ENCODE peak calls at places on chromosomes 2 and 18, in five cellular contexts. I is A549, U is body of pancreas, B is IMR-90, G is endothelial cell of umbilical vein. C is an unnamed sample.

GRCh38 chr2:66439291-66440010 is 4.5 kb downstream of the MEIS1 start:
- DNase-seq in G (peak), I (no peak), B (no peak), U (peak), C (no peak)

GRCh38 chr2:53356291-53356905 is 411.2 kb upstream of the CHAC2 start:
- DNase-seq in B (no peak), U (no peak), I (no peak), G (no peak), C (no peak)

GRCh38 chr2:74250189-74250631 is 51.8 kb downstream of the MTHFD2 start:
- DNase-seq in U (peak), I (peak), B (peak), G (peak), C (peak)

GRCh38 chr2:157386747-157387146 is 57.1 kb downstream of the CYTIP start:
- DNase-seq in G (no peak), U (no peak), I (no peak), B (no peak), C (no peak)

GRCh38 chr2:156481295-156481694 is 45.1 kb downstream of the GPD2 start:
- DNase-seq in B (peak), I (no peak), G (no peak), U (no peak), C (no peak)

GRCh38 chr2:176107731-176108181 is 676 bp downstream of the HOXD11 start:
- DNase-seq in I (no peak), G (no peak), B (no peak), U (no peak), C (no peak)

GRCh38 chr2:203690110-203691047 is 16.1 kb upstream of the CD28 start:
- DNase-seq in U (no peak), B (peak), G (no peak), I (no peak), C (no peak)

GRCh38 chr2:229901819-229902218 is 20.0 kb downstream of the TRIP12 start:
- DNase-seq in U (no peak), B (peak), G (peak), I (peak), C (peak)

GRCh38 chr2:207122914-207123744 is 42.6 kb downstream of the KLF7 start:
- DNase-seq in U (no peak), B (no peak), G (peak), I (no peak), C (no peak)

GRCh38 chr2:112684415-112684775 is 36.4 kb upstream of the NT5DC4 start:
- DNase-seq in B (no peak), I (no peak), U (no peak), G (no peak), C (no peak)

GRCh38 chr2:86280191-86280667 is 57.2 kb downstream of the REEP1 start:
- DNase-seq in G (no peak), B (peak), I (no peak), U (no peak), C (no peak)

GRCh38 chr2:36137612-36138011 is 218.0 kb upstream of the CRIM1 start:
- DNase-seq in U (no peak), B (no peak), I (no peak), G (no peak), C (no peak)

GRCh38 chr18:44741070-44741469 is 60.4 kb downstream of the SETBP1 start:
- DNase-seq in B (no peak), U (no peak), G (no peak), I (no peak), C (no peak)

DNA sequence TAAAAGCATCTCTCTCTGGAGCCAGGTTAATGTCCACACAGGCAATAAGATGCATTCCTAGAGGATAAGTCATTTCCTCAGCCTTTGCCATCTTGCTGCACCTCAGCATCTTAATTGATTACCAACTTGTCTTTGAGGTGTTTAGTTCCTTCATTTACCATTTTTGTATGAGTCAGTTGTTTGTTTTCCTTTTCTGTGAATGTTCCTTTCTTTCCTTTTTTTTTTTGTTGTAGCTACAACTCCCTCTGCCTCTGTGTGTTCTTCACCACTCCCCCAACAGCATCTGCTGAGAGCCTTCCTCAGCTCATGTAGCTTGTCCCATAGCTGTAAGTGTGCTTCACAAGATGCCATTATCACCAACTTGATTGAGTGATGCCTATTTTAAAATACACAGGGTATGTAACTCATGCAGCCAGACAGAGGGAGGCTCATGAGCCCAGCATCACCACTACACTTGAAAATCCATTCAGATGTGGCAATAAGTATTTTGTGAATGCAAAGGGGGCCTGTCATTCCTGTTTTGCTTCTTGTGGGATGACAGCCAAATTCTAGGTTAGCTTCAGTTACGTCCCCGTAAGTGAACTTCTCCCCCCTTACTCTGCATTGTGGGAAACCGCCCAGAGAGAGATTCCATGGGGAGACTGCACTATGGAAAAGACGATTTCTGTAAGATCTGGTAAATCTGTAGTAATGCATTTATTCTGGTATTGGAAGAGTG is 315.9 kb upstream of the ZEB2 start:
- DNase-seq in I (no peak), G (peak), U (no peak), B (peak), C (no peak)
- H3K4me3 ChIP-seq in I (peak), G (no peak), U (no peak), B (no peak), C (no peak)

DNA sequence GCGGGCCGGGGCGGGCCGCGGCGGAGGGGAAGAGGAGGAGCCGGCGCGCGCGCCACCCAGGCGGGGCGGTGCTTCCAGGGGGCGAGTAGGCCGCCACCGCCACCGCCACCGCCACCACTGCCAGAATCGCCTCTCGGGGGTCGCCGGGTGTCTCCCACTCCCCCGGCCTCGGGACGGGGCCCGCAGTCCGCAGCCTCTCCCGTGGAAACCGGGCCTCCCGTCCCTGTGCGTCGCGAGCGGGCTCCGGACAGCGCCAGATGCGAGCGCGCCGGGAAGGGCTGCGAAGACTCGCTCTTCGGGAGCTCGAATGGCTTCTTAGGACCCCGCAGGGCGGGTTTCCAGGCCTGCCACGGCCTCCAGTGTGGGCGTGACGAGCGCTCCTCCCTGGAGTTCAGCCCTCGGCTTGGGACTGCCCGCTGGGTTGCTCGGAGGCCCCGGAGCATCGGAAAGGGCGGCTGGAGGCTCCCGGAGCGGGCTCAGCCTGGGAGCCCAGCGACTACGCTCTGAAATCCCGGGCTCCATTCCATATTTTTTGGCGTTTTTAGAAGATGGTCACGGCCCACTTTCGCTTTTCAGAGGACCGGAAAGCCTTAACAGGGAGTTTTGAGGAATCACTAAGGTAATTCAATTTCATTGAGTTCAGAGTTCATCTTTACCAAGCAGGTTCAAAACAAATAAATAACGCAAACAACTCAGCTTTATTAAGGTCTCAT is 391 bp upstream of the KDSR start:
- DNase-seq in G (peak), U (peak), I (peak), B (peak), C (peak)
- TF ChIP-seq POLR2A in G (peak), U (peak), I (peak), B (peak), C (peak)

GRCh38 chr2:60570281-60570680 is 16.8 kb upstream of the BCL11A start:
- DNase-seq in G (no peak), B (no peak), U (no peak), I (no peak), C (peak)
- H3K4me3 ChIP-seq in G (no peak), B (no peak), U (no peak), I (no peak), C (peak)

DNA sequence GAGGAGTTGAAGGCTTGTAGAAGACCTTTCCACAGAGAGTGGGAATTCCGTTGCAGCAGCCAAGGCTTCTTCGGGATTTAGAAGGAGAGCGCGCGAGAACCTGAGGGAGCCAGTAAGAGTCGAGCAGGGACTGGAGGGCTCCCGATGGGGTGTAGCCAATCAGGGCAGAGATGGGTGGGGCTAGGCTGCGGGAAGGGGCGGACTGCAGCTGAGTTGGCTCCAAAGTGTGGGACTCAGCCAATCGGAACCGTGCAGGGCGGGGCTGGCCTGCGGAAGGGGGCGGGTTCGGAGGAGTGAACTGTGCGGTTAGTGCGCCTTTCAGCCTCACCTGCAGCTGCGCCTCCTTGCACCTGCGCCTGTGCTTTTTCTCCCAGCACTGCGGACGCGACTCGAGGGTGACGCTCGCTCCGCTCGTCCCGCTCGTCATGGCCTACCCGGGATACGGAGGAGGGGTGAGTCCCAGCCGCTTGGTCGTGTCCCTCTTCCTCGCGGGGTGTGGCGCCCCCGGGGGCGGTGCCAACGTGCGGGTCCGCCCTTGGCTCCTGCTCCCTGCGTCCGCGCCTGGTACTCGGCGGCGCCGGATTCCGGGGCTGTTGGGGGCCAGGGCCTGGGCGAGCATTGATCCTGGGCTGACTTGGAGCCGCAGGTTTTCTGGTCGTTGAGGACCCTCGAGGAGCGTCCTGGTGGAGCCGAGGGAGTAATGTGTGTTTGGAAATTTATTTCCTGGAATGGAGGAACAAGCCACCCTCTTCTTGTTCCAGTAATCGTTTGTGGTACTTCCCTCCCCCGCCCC is at the start of gene GCA:
- DNase-seq in G (peak), U (peak), B (peak), I (peak), C (peak)
- TF ChIP-seq POLR2A in G (peak), U (peak), B (no peak), I (peak), C (peak)

GRCh38 chr2:241879326-241879725 is 9.8 kb downstream of the RTP5 start:
- DNase-seq in G (no peak), I (no peak), B (no peak), U (no peak), C (no peak)

GRCh38 chr2:241880311-241881073 is 11.0 kb downstream of the RTP5 start:
- DNase-seq in I (no peak), G (no peak), U (no peak), B (no peak), C (no peak)

GRCh38 chr2:241877197-241877685 is 7.7 kb downstream of the RTP5 start:
- DNase-seq in I (no peak), B (no peak), G (no peak), U (no peak), C (no peak)

GRCh38 chr2:241876528-241877196 is 7.1 kb downstream of the RTP5 start:
- DNase-seq in B (no peak), U (no peak), I (no peak), G (no peak), C (no peak)

GRCh38 chr2:241878007-241878970 is 8.8 kb downstream of the RTP5 start:
- DNase-seq in B (peak), G (peak), I (peak), U (peak), C (peak)
- H3K4me3 ChIP-seq in B (no peak), G (no peak), I (no peak), U (no peak), C (no peak)

GRCh38 chr2:68739261-68740183 is 4.9 kb downstream of the ARHGAP25 start:
- DNase-seq in G (no peak), U (no peak), B (no peak), I (no peak), C (peak)
- TF ChIP-seq POLR2A in G (no peak), U (no peak), B (no peak), I (no peak), C (no peak)

GRCh38 chr2:46200861-46201605 is 96.2 kb upstream of the EPAS1 start:
- DNase-seq in U (no peak), G (no peak), I (no peak), B (no peak), C (no peak)
- H3K4me3 ChIP-seq in U (no peak), G (no peak), I (no peak), B (no peak), C (no peak)